ENCODE peak calls at places on chromosome 7, in five cellular contexts. V is H9, B is H1, H is mesenchymal stem cell, J is trophoblast cell. X is an unnamed sample.

GRCh38 chr7:55067748-55068147 is 48.9 kb downstream of the EGFR start:
- DNase-seq in V (no peak), B (no peak), H (no peak), J (no peak), X (no peak)

GRCh38 chr7:112204776-112205347 is 1.3 kb downstream of the DOCK4 start:
- DNase-seq in V (no peak), B (no peak), H (peak), J (peak), X (no peak)

GRCh38 chr7:32256376-32256775 is 186.2 kb upstream of the PDE1C start:
- DNase-seq in V (no peak), B (no peak), H (no peak), J (no peak), X (no peak)

GRCh38 chr7:108570146-108570755 is 577 bp downstream of the DNAJB9 start:
- DNase-seq in V (no peak), B (no peak), H (peak), J (peak), X (no peak)

GRCh38 chr7:23356726-23357125 is 57.6 kb downstream of the MALSU1 start:
- DNase-seq in V (no peak), B (no peak), H (peak), J (no peak), X (no peak)

GRCh38 chr7:5359344-5359743 is 64.3 kb downstream of the TNRC18 start:
- DNase-seq in V (no peak), B (no peak), H (no peak), J (no peak), X (no peak)

GRCh38 chr7:64621656-64622055 is 44.3 kb upstream of the ZNF107 start:
- DNase-seq in V (no peak), B (no peak), H (no peak), J (no peak), X (no peak)

GRCh38 chr7:25911738-25912607 is 240.0 kb upstream of the NFE2L3 start:
- DNase-seq in V (no peak), B (no peak), H (no peak), J (no peak), X (no peak)

GRCh38 chr7:107660381-107661080 is at the start of gene SLC26A4:
- DNase-seq in V (no peak), B (no peak), H (no peak), J (peak), X (peak)

GRCh38 chr7:128121731-128122576 is 90.7 kb upstream of the LRRC4 start:
- DNase-seq in V (no peak), B (no peak), H (no peak), J (peak), X (no peak)

GRCh38 chr7:11551470-11551869 is 280.5 kb downstream of the THSD7A start:
- DNase-seq in V (no peak), B (no peak), H (no peak), J (no peak), X (no peak)

GRCh38 chr7:50264908-50265307 is 39.6 kb upstream of the IKZF1 start:
- DNase-seq in V (no peak), B (no peak), H (no peak), J (peak), X (no peak)

GRCh38 chr7:27640914-27641570 is 21.6 kb downstream of the HIBADH start:
- DNase-seq in V (no peak), B (no peak), H (no peak), J (peak), X (no peak)

GRCh38 chr7:113331155-113331898 is 213.0 kb upstream of the SMIM30 start:
- DNase-seq in V (peak), B (peak), H (no peak), J (no peak), X (peak)

GRCh38 chr7:44277851-44278250 is 47.5 kb downstream of the CAMK2B start:
- DNase-seq in V (no peak), B (no peak), H (no peak), J (no peak), X (no peak)

GRCh38 chr7:80686576-80686975 is 48.1 kb downstream of the CD36 start:
- DNase-seq in V (no peak), B (no peak), H (no peak), J (no peak), X (no peak)

GRCh38 chr7:156219307-156220077 is 407.2 kb upstream of the SHH start:
- DNase-seq in V (no peak), B (no peak), H (no peak), J (no peak), X (no peak)

GRCh38 chr7:26549281-26549943 is 257.8 kb downstream of the SNX10 start:
- DNase-seq in V (no peak), B (no peak), H (no peak), J (no peak), X (no peak)

GRCh38 chr7:95365151-95365550 is 31.0 kb downstream of the PON3 start:
- DNase-seq in V (no peak), B (no peak), H (no peak), J (no peak), X (no peak)

GRCh38 chr7:86645174-86645566 is 1.5 kb downstream of the GRM3 start:
- DNase-seq in V (no peak), B (no peak), H (no peak), J (no peak), X (peak)

GRCh38 chr7:57205000-57205399 is 72.8 kb upstream of the ZNF479 start:
- DNase-seq in V (no peak), B (no peak), H (no peak), J (no peak), X (no peak)

GRCh38 chr7:72405871-72406270 is 6.3 kb downstream of the CALN1 start:
- DNase-seq in V (no peak), B (no peak), H (no peak), J (no peak), X (no peak)

GRCh38 chr7:127447326-127447945 is 54.9 kb upstream of the ZNF800 start:
- DNase-seq in V (peak), B (peak), H (peak), J (peak), X (no peak)

GRCh38 chr7:125279956-125280355 is 350.3 kb upstream of the POT1 start:
- DNase-seq in V (no peak), B (no peak), H (no peak), J (no peak), X (no peak)

GRCh38 chr7:74061840-74062539 is 21.6 kb upstream of the LIMK1 start:
- DNase-seq in V (peak), B (no peak), H (peak), J (peak), X (no peak)

GRCh38 chr7:2708041-2708440 is 20.0 kb downstream of the AMZ1 start:
- DNase-seq in V (no peak), B (no peak), H (no peak), J (peak), X (no peak)
- H3K23ac ChIP-seq in V (no peak), B (no peak), H (no peak), J (no peak), X (peak)

GRCh38 chr7:134601459-134601858 is 45.2 kb upstream of the BPGM start:
- DNase-seq in V (no peak), B (no peak), H (no peak), J (no peak), X (no peak)
- H2BK12ac ChIP-seq in V (no peak), B (no peak), H (no peak), J (no peak), X (no peak)

DNA sequence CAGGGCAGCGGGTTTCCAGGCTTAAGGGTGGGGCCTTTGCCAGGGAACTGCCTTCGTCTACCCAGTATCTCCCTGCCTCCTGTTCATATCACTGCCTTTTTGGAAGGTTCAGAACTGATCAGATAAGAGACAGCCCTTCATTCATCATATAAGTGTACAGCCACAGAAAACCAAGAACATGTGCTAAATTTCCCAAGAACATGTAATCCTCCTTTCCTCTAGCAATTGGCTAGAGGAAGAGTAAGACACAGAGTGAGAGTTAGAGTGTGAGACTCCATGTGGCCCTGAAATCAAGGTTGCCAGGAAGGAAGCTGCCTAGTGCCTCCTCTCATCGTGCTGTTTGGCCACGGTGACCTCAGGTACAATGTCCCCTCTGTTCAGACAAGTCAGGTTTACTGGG is 770.9 kb downstream of the TNS3 start:
- DNase-seq in V (no peak), B (no peak), H (no peak), J (no peak), X (no peak)
- H3K23ac ChIP-seq in V (no peak), B (no peak), H (no peak), J (no peak), X (no peak)

GRCh38 chr7:139426258-139427028 is 57.0 kb downstream of the KLRG2 start:
- DNase-seq in V (no peak), B (no peak), H (no peak), J (peak), X (no peak)
- H2BK12ac ChIP-seq in V (no peak), B (no peak), H (no peak), J (no peak), X (no peak)

DNA sequence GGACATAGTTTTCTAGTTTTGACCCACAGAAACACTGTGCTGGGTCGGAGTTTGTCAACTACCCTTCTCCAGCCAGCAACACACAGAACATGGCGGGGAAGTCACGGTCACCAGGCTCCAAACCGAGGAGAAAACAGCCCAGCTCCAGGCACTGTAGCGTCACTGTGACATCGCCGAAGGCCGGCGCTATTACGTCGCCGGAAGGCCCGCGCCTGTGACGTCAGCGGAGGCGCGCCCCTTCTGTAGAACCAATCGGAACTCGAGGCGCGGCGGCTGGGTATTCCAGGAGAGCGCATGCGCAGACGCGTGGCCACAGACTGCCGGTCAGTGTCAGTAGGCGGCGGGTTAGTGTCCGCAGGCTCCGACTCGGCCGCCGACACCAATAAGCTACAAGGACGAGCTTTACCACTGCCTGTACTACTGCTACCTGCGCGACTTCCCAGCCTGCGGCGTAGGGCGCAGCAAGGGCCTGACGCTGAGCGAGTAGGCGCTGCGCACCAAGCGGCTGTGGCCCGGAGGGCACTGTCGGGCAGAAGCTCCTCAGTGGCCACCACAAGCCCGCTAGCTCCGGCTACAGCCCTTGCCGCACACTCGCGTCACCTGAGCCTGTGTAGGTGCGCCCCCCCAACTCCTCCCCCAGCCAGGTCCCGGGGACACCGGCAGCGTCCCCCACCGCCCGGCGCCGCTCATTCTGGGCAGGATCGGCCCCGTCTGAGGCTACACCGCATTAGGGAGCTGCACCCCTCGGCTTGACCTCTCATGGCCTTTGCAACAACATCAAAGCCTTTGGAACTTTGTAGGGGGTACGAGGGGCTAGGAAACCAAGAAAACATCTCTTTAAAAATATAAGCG is 35.1 kb upstream of the SRRM3 start:
- DNase-seq in V (peak), B (peak), H (peak), J (peak), X (peak)
- H3K23ac ChIP-seq in V (no peak), B (no peak), H (no peak), J (no peak), X (peak)

GRCh38 chr7:98187138-98187502 is 24.1 kb upstream of the BHLHA15 start:
- DNase-seq in V (no peak), B (no peak), H (no peak), J (no peak), X (no peak)
- H2BK12ac ChIP-seq in V (no peak), B (no peak), H (no peak), J (no peak), X (no peak)

GRCh38 chr7:6502886-6503285 is 48.4 kb downstream of the GRID2IP start:
- DNase-seq in V (no peak), B (no peak), H (no peak), J (no peak), X (no peak)
- H3K23ac ChIP-seq in V (no peak), B (no peak), H (no peak), J (no peak), X (peak)